ENCODE peak calls at places on chromosome 2, in seven cellular contexts. One of them, this sample, is unnamed.

GRCh38 chr2:69104281-69104680 is 91.3 kb downstream of the ANTXR1 start:
- DNase-seq in activated CD4-positive, alpha-beta T cell treated with anti-CD3 and anti-CD28 coated beads, Interleukin-2, amount 50 U/mL, for 24 hours: no peak
- DNase-seq in activated CD4-positive, CD25-positive, alpha-beta regulatory T cell: no peak
- DNase-seq in iPS-NIHi11: no peak
- DNase-seq in stimulated activated CD4-positive, alpha-beta T cell treated with anti-CD3 and anti-CD28 coated beads, TNF-alpha, amount 100 ng/mL, for 1 hour: no peak
- DNase-seq in naive B cell: no peak
- DNase-seq in D341Med: no peak
- DNase-seq in this sample: no peak

GRCh38 chr2:6941299-6942046 is 24.3 kb downstream of the RNF144A start:
- DNase-seq in activated CD4-positive, alpha-beta T cell treated with anti-CD3 and anti-CD28 coated beads, Interleukin-2, amount 50 U/mL, for 24 hours: no peak
- DNase-seq in activated CD4-positive, CD25-positive, alpha-beta regulatory T cell: no peak
- DNase-seq in iPS-NIHi11: no peak
- DNase-seq in stimulated activated CD4-positive, alpha-beta T cell treated with anti-CD3 and anti-CD28 coated beads, TNF-alpha, amount 100 ng/mL, for 1 hour: no peak
- DNase-seq in naive B cell: no peak
- DNase-seq in D341Med: no peak
- DNase-seq in this sample: no peak

GRCh38 chr2:189092936-189093335 is 86.6 kb downstream of the COL5A2 start:
- DNase-seq in activated CD4-positive, alpha-beta T cell treated with anti-CD3 and anti-CD28 coated beads, Interleukin-2, amount 50 U/mL, for 24 hours: no peak
- DNase-seq in activated CD4-positive, CD25-positive, alpha-beta regulatory T cell: no peak
- DNase-seq in iPS-NIHi11: no peak
- DNase-seq in stimulated activated CD4-positive, alpha-beta T cell treated with anti-CD3 and anti-CD28 coated beads, TNF-alpha, amount 100 ng/mL, for 1 hour: no peak
- DNase-seq in naive B cell: no peak
- DNase-seq in D341Med: no peak
- DNase-seq in this sample: peak; percentile 55

GRCh38 chr2:232528746-232529445 is 2.9 kb downstream of the CHRND start:
- DNase-seq in activated CD4-positive, alpha-beta T cell treated with anti-CD3 and anti-CD28 coated beads, Interleukin-2, amount 50 U/mL, for 24 hours: no peak
- DNase-seq in activated CD4-positive, CD25-positive, alpha-beta regulatory T cell: no peak
- DNase-seq in iPS-NIHi11: no peak
- DNase-seq in stimulated activated CD4-positive, alpha-beta T cell treated with anti-CD3 and anti-CD28 coated beads, TNF-alpha, amount 100 ng/mL, for 1 hour: no peak
- DNase-seq in naive B cell: no peak
- DNase-seq in D341Med: no peak
- DNase-seq in this sample: no peak

GRCh38 chr2:45759310-45759851 is 107.9 kb downstream of the PRKCE start:
- DNase-seq in activated CD4-positive, alpha-beta T cell treated with anti-CD3 and anti-CD28 coated beads, Interleukin-2, amount 50 U/mL, for 24 hours: no peak
- DNase-seq in activated CD4-positive, CD25-positive, alpha-beta regulatory T cell: no peak
- DNase-seq in iPS-NIHi11: no peak
- DNase-seq in stimulated activated CD4-positive, alpha-beta T cell treated with anti-CD3 and anti-CD28 coated beads, TNF-alpha, amount 100 ng/mL, for 1 hour: no peak
- DNase-seq in naive B cell: no peak
- DNase-seq in D341Med: peak; percentile 52
- DNase-seq in this sample: no peak

GRCh38 chr2:240857039-240858008 is 11.3 kb upstream of the AGXT start:
- DNase-seq in activated CD4-positive, alpha-beta T cell treated with anti-CD3 and anti-CD28 coated beads, Interleukin-2, amount 50 U/mL, for 24 hours: no peak
- DNase-seq in activated CD4-positive, CD25-positive, alpha-beta regulatory T cell: no peak
- DNase-seq in iPS-NIHi11: no peak
- DNase-seq in stimulated activated CD4-positive, alpha-beta T cell treated with anti-CD3 and anti-CD28 coated beads, TNF-alpha, amount 100 ng/mL, for 1 hour: no peak
- DNase-seq in naive B cell: no peak
- DNase-seq in D341Med: no peak
- DNase-seq in this sample: no peak

GRCh38 chr2:172995323-172996244 is 80.1 kb upstream of the MAP3K20 start:
- DNase-seq in activated CD4-positive, alpha-beta T cell treated with anti-CD3 and anti-CD28 coated beads, Interleukin-2, amount 50 U/mL, for 24 hours: no peak
- DNase-seq in activated CD4-positive, CD25-positive, alpha-beta regulatory T cell: no peak
- DNase-seq in iPS-NIHi11: peak; percentile 53
- DNase-seq in stimulated activated CD4-positive, alpha-beta T cell treated with anti-CD3 and anti-CD28 coated beads, TNF-alpha, amount 100 ng/mL, for 1 hour: no peak
- DNase-seq in naive B cell: no peak
- DNase-seq in D341Med: no peak
- DNase-seq in this sample: peak; percentile 48

GRCh38 chr2:111701266-111701665 is 182.7 kb downstream of the ANAPC1 start:
- DNase-seq in activated CD4-positive, alpha-beta T cell treated with anti-CD3 and anti-CD28 coated beads, Interleukin-2, amount 50 U/mL, for 24 hours: no peak
- DNase-seq in activated CD4-positive, CD25-positive, alpha-beta regulatory T cell: no peak
- DNase-seq in iPS-NIHi11: no peak
- DNase-seq in stimulated activated CD4-positive, alpha-beta T cell treated with anti-CD3 and anti-CD28 coated beads, TNF-alpha, amount 100 ng/mL, for 1 hour: no peak
- DNase-seq in naive B cell: no peak
- DNase-seq in D341Med: no peak
- DNase-seq in this sample: no peak

GRCh38 chr2:86491088-86491487 is 49.9 kb downstream of the KDM3A start:
- DNase-seq in activated CD4-positive, alpha-beta T cell treated with anti-CD3 and anti-CD28 coated beads, Interleukin-2, amount 50 U/mL, for 24 hours: no peak
- DNase-seq in activated CD4-positive, CD25-positive, alpha-beta regulatory T cell: no peak
- DNase-seq in iPS-NIHi11: no peak
- DNase-seq in stimulated activated CD4-positive, alpha-beta T cell treated with anti-CD3 and anti-CD28 coated beads, TNF-alpha, amount 100 ng/mL, for 1 hour: no peak
- DNase-seq in naive B cell: no peak
- DNase-seq in D341Med: no peak
- DNase-seq in this sample: no peak

GRCh38 chr2:40450066-40450841 is 1.6 kb downstream of the SLC8A1 start:
- DNase-seq in activated CD4-positive, alpha-beta T cell treated with anti-CD3 and anti-CD28 coated beads, Interleukin-2, amount 50 U/mL, for 24 hours: no peak
- DNase-seq in activated CD4-positive, CD25-positive, alpha-beta regulatory T cell: no peak
- DNase-seq in iPS-NIHi11: no peak
- DNase-seq in stimulated activated CD4-positive, alpha-beta T cell treated with anti-CD3 and anti-CD28 coated beads, TNF-alpha, amount 100 ng/mL, for 1 hour: no peak
- DNase-seq in naive B cell: peak; percentile 6
- DNase-seq in D341Med: peak; percentile 45
- DNase-seq in this sample: no peak

GRCh38 chr2:230216489-230216888 is 3.3 kb downstream of the SP110 start:
- DNase-seq in activated CD4-positive, alpha-beta T cell treated with anti-CD3 and anti-CD28 coated beads, Interleukin-2, amount 50 U/mL, for 24 hours: no peak
- DNase-seq in activated CD4-positive, CD25-positive, alpha-beta regulatory T cell: no peak
- DNase-seq in iPS-NIHi11: no peak
- DNase-seq in stimulated activated CD4-positive, alpha-beta T cell treated with anti-CD3 and anti-CD28 coated beads, TNF-alpha, amount 100 ng/mL, for 1 hour: no peak
- DNase-seq in naive B cell: no peak
- DNase-seq in D341Med: no peak
- DNase-seq in this sample: no peak

GRCh38 chr2:231925303-231926179 is 655 bp downstream of the NPPC start:
- DNase-seq in activated CD4-positive, alpha-beta T cell treated with anti-CD3 and anti-CD28 coated beads, Interleukin-2, amount 50 U/mL, for 24 hours: peak; percentile 47
- DNase-seq in activated CD4-positive, CD25-positive, alpha-beta regulatory T cell: peak; percentile 46
- DNase-seq in iPS-NIHi11: peak; percentile 94
- DNase-seq in stimulated activated CD4-positive, alpha-beta T cell treated with anti-CD3 and anti-CD28 coated beads, TNF-alpha, amount 100 ng/mL, for 1 hour: peak; percentile 33
- DNase-seq in naive B cell: peak; percentile 67
- DNase-seq in D341Med: peak; percentile 91
- DNase-seq in this sample: peak; percentile 76

GRCh38 chr2:134398300-134398699 is 144.4 kb downstream of the MGAT5 start:
- DNase-seq in activated CD4-positive, alpha-beta T cell treated with anti-CD3 and anti-CD28 coated beads, Interleukin-2, amount 50 U/mL, for 24 hours: no peak
- DNase-seq in activated CD4-positive, CD25-positive, alpha-beta regulatory T cell: no peak
- DNase-seq in iPS-NIHi11: no peak
- DNase-seq in stimulated activated CD4-positive, alpha-beta T cell treated with anti-CD3 and anti-CD28 coated beads, TNF-alpha, amount 100 ng/mL, for 1 hour: no peak
- DNase-seq in naive B cell: no peak
- DNase-seq in D341Med: no peak
- DNase-seq in this sample: no peak

GRCh38 chr2:43818761-43819160 is 19.9 kb downstream of the ABCG5 start:
- DNase-seq in activated CD4-positive, alpha-beta T cell treated with anti-CD3 and anti-CD28 coated beads, Interleukin-2, amount 50 U/mL, for 24 hours: no peak
- DNase-seq in activated CD4-positive, CD25-positive, alpha-beta regulatory T cell: no peak
- DNase-seq in iPS-NIHi11: no peak
- DNase-seq in stimulated activated CD4-positive, alpha-beta T cell treated with anti-CD3 and anti-CD28 coated beads, TNF-alpha, amount 100 ng/mL, for 1 hour: no peak
- DNase-seq in naive B cell: no peak
- DNase-seq in D341Med: no peak
- DNase-seq in this sample: no peak

GRCh38 chr2:86673976-86674670 is 46.0 kb upstream of the RMND5A start:
- DNase-seq in activated CD4-positive, alpha-beta T cell treated with anti-CD3 and anti-CD28 coated beads, Interleukin-2, amount 50 U/mL, for 24 hours: no peak
- DNase-seq in activated CD4-positive, CD25-positive, alpha-beta regulatory T cell: no peak
- DNase-seq in iPS-NIHi11: no peak
- DNase-seq in stimulated activated CD4-positive, alpha-beta T cell treated with anti-CD3 and anti-CD28 coated beads, TNF-alpha, amount 100 ng/mL, for 1 hour: no peak
- DNase-seq in naive B cell: no peak
- DNase-seq in D341Med: no peak
- DNase-seq in this sample: no peak

GRCh38 chr2:203993011-203993410 is 56.4 kb downstream of the ICOS start:
- DNase-seq in activated CD4-positive, alpha-beta T cell treated with anti-CD3 and anti-CD28 coated beads, Interleukin-2, amount 50 U/mL, for 24 hours: no peak
- DNase-seq in activated CD4-positive, CD25-positive, alpha-beta regulatory T cell: no peak
- DNase-seq in iPS-NIHi11: no peak
- DNase-seq in stimulated activated CD4-positive, alpha-beta T cell treated with anti-CD3 and anti-CD28 coated beads, TNF-alpha, amount 100 ng/mL, for 1 hour: no peak
- DNase-seq in naive B cell: no peak
- DNase-seq in D341Med: no peak
- DNase-seq in this sample: no peak

GRCh38 chr2:24183369-24184069 is 8.7 kb downstream of the FAM228A start:
- DNase-seq in activated CD4-positive, alpha-beta T cell treated with anti-CD3 and anti-CD28 coated beads, Interleukin-2, amount 50 U/mL, for 24 hours: no peak
- DNase-seq in activated CD4-positive, CD25-positive, alpha-beta regulatory T cell: no peak
- DNase-seq in iPS-NIHi11: no peak
- DNase-seq in stimulated activated CD4-positive, alpha-beta T cell treated with anti-CD3 and anti-CD28 coated beads, TNF-alpha, amount 100 ng/mL, for 1 hour: no peak
- DNase-seq in naive B cell: no peak
- DNase-seq in D341Med: no peak
- DNase-seq in this sample: no peak

GRCh38 chr2:102735431-102736130 is 26.2 kb upstream of the TMEM182 start:
- DNase-seq in activated CD4-positive, alpha-beta T cell treated with anti-CD3 and anti-CD28 coated beads, Interleukin-2, amount 50 U/mL, for 24 hours: no peak
- DNase-seq in activated CD4-positive, CD25-positive, alpha-beta regulatory T cell: no peak
- DNase-seq in iPS-NIHi11: no peak
- DNase-seq in stimulated activated CD4-positive, alpha-beta T cell treated with anti-CD3 and anti-CD28 coated beads, TNF-alpha, amount 100 ng/mL, for 1 hour: no peak
- DNase-seq in naive B cell: no peak
- DNase-seq in D341Med: no peak
- DNase-seq in this sample: no peak

GRCh38 chr2:28294451-28294850 is 98.2 kb upstream of the FOSL2 start:
- DNase-seq in activated CD4-positive, alpha-beta T cell treated with anti-CD3 and anti-CD28 coated beads, Interleukin-2, amount 50 U/mL, for 24 hours: no peak
- DNase-seq in activated CD4-positive, CD25-positive, alpha-beta regulatory T cell: no peak
- DNase-seq in iPS-NIHi11: no peak
- DNase-seq in stimulated activated CD4-positive, alpha-beta T cell treated with anti-CD3 and anti-CD28 coated beads, TNF-alpha, amount 100 ng/mL, for 1 hour: no peak
- DNase-seq in naive B cell: no peak
- DNase-seq in D341Med: no peak
- DNase-seq in this sample: no peak